ENCODE peak calls at places on chromosomes 3 and 15, in four cellular contexts. X, B, V and C are unnamed samples.

GRCh38 chr3:43858052-43858701 is 167.4 kb downstream of the ABHD5 start:
- DNase-seq in X (no peak), B (no peak), V (no peak), C (no peak)

GRCh38 chr3:197104738-197105137 is 75.1 kb upstream of the MELTF start:
- DNase-seq in X (no peak), B (no peak), V (no peak), C (no peak)

GRCh38 chr3:127404614-127405598 is 117.1 kb upstream of the PRR20G start:
- DNase-seq in X (no peak), B (no peak), V (no peak), C (no peak)

GRCh38 chr15:44489464-44489863 is 47.5 kb upstream of the EIF3J start:
- DNase-seq in X (no peak), B (peak), V (no peak), C (peak)

GRCh38 chr3:191356586-191357439 is 26.5 kb upstream of the UTS2B start:
- DNase-seq in X (no peak), B (no peak), V (no peak), C (no peak)

GRCh38 chr3:193808317-193808716 is 215.3 kb downstream of the OPA1 start:
- DNase-seq in X (no peak), B (no peak), V (no peak), C (no peak)

GRCh38 chr3:123870033-123870432 is 14.1 kb downstream of the MYLK start:
- DNase-seq in X (no peak), B (no peak), V (no peak), C (no peak)

GRCh38 chr3:71107926-71108325 is 475.6 kb downstream of the FOXP1 start:
- DNase-seq in X (no peak), B (no peak), V (no peak), C (no peak)

GRCh38 chr3:183764854-183765731 is 60.3 kb downstream of the MAP6D1 start:
- DNase-seq in X (no peak), B (no peak), V (no peak), C (no peak)

GRCh38 chr3:9397911-9398714 is 698 bp downstream of the SETD5 start:
- DNase-seq in X (peak), B (no peak), V (peak), C (peak)

GRCh38 chr3:169085827-169086226 is 577.7 kb downstream of the MECOM start:
- DNase-seq in X (no peak), B (no peak), V (no peak), C (no peak)

GRCh38 chr3:43872301-43872700 is 181.6 kb downstream of the ABHD5 start:
- DNase-seq in X (no peak), B (no peak), V (no peak), C (no peak)

GRCh38 chr3:72663429-72663828 is 184.8 kb downstream of the SHQ1 start:
- DNase-seq in X (peak), B (no peak), V (no peak), C (no peak)

GRCh38 chr3:150756491-150757059 is 6.4 kb downstream of the SIAH2 start:
- DNase-seq in X (no peak), B (no peak), V (no peak), C (no peak)

GRCh38 chr3:176939022-176939817 is 258.1 kb downstream of the TBL1XR1 start:
- DNase-seq in X (peak), B (peak), V (peak), C (peak)

GRCh38 chr3:49994476-49994875 is 54.5 kb downstream of the RBM6 start:
- DNase-seq in X (no peak), B (no peak), V (no peak), C (no peak)